ENCODE peak calls at places on chromosomes 3 and 15, in nine cellular contexts. One of them, this sample, is unnamed.
A peak's percentile ranks its signal among the peaks of the same experiment; 100 is the strongest.

GRCh38 chr3:30084971-30085403 is 521.4 kb upstream of the TGFBR2 start:
- DNase-seq in ovary: no peak
- DNase-seq in HCT116: no peak
- DNase-seq in A549: no peak
- DNase-seq in HepG2: no peak
- DNase-seq in uterus: no peak
- DNase-seq in esophagus squamous epithelium: no peak
- DNase-seq in Peyer's patch: no peak
- DNase-seq in K562: no peak
- DNase-seq in this sample: no peak

GRCh38 chr3:64053581-64053980 is 30.3 kb upstream of the PSMD6 start:
- DNase-seq in Peyer's patch: no peak
- DNase-seq in A549: no peak
- DNase-seq in HCT116: no peak
- DNase-seq in ovary: no peak
- DNase-seq in K562: no peak
- DNase-seq in HepG2: no peak
- DNase-seq in esophagus squamous epithelium: no peak
- DNase-seq in uterus: no peak
- DNase-seq in this sample: no peak

GRCh38 chr3:69425249-69425648 is 39.4 kb upstream of the FRMD4B start:
- DNase-seq in uterus: no peak
- DNase-seq in K562: no peak
- DNase-seq in HCT116: peak; percentile 21
- DNase-seq in ovary: no peak
- DNase-seq in HepG2: peak; percentile 14
- DNase-seq in esophagus squamous epithelium: no peak
- DNase-seq in A549: peak; percentile 7
- DNase-seq in Peyer's patch: no peak
- DNase-seq in this sample: peak; percentile 27

GRCh38 chr3:178421069-178421468 is 115.2 kb upstream of the KCNMB2 start:
- DNase-seq in A549: no peak
- DNase-seq in uterus: no peak
- DNase-seq in Peyer's patch: no peak
- DNase-seq in HCT116: no peak
- DNase-seq in K562: no peak
- DNase-seq in HepG2: no peak
- DNase-seq in ovary: no peak
- DNase-seq in esophagus squamous epithelium: no peak
- DNase-seq in this sample: no peak

GRCh38 chr3:43542328-43543043 is 79.3 kb downstream of the ANO10 start:
- DNase-seq in HCT116: no peak
- DNase-seq in Peyer's patch: no peak
- DNase-seq in uterus: no peak
- DNase-seq in K562: no peak
- DNase-seq in ovary: no peak
- DNase-seq in HepG2: no peak
- DNase-seq in A549: no peak
- DNase-seq in esophagus squamous epithelium: no peak
- DNase-seq in this sample: no peak

GRCh38 chr3:128933922-128934253 is 54.5 kb downstream of the ACAD9 start:
- DNase-seq in Peyer's patch: no peak
- DNase-seq in HCT116: no peak
- DNase-seq in A549: no peak
- DNase-seq in K562: no peak
- DNase-seq in uterus: no peak
- DNase-seq in HepG2: no peak
- DNase-seq in ovary: no peak
- DNase-seq in esophagus squamous epithelium: no peak
- DNase-seq in this sample: peak; percentile 4

GRCh38 chr15:88604972-88605506 is 16.1 kb upstream of the AEN start:
- DNase-seq in ovary: no peak
- DNase-seq in HepG2: no peak
- DNase-seq in esophagus squamous epithelium: no peak
- DNase-seq in HCT116: no peak
- DNase-seq in uterus: no peak
- DNase-seq in K562: no peak
- DNase-seq in Peyer's patch: no peak
- DNase-seq in A549: no peak
- DNase-seq in this sample: no peak

GRCh38 chr15:76310470-76311070 is 699 bp downstream of the ETFA start:
- DNase-seq in K562: no peak
- DNase-seq in Peyer's patch: no peak
- DNase-seq in ovary: no peak
- DNase-seq in uterus: peak; percentile 25
- DNase-seq in A549: peak; percentile 46
- DNase-seq in HCT116: no peak
- DNase-seq in esophagus squamous epithelium: no peak
- DNase-seq in HepG2: no peak
- DNase-seq in this sample: peak; percentile 28

GRCh38 chr3:66748175-66748876 is 247.5 kb upstream of the LRIG1 start:
- DNase-seq in A549: no peak
- DNase-seq in ovary: no peak
- DNase-seq in K562: no peak
- DNase-seq in HCT116: no peak
- DNase-seq in HepG2: no peak
- DNase-seq in Peyer's patch: no peak
- DNase-seq in uterus: no peak
- DNase-seq in esophagus squamous epithelium: no peak
- DNase-seq in this sample: no peak

GRCh38 chr3:176693416-176693815 is 503.9 kb downstream of the TBL1XR1 start:
- DNase-seq in HepG2: no peak
- DNase-seq in Peyer's patch: no peak
- DNase-seq in esophagus squamous epithelium: no peak
- DNase-seq in uterus: no peak
- DNase-seq in ovary: no peak
- DNase-seq in K562: no peak
- DNase-seq in A549: no peak
- DNase-seq in HCT116: no peak
- DNase-seq in this sample: no peak

GRCh38 chr3:129569856-129570255 is 26.9 kb downstream of the H1-8 start:
- DNase-seq in A549: no peak
- DNase-seq in Peyer's patch: no peak
- DNase-seq in K562: no peak
- DNase-seq in ovary: no peak
- DNase-seq in esophagus squamous epithelium: no peak
- DNase-seq in HCT116: no peak
- DNase-seq in uterus: no peak
- DNase-seq in HepG2: no peak
- DNase-seq in this sample: no peak

GRCh38 chr15:69018951-69019350 is 4.5 kb downstream of the NOX5 start:
- DNase-seq in ovary: no peak
- DNase-seq in esophagus squamous epithelium: no peak
- DNase-seq in Peyer's patch: no peak
- DNase-seq in HCT116: no peak
- DNase-seq in A549: no peak
- DNase-seq in HepG2: no peak
- DNase-seq in K562: no peak
- DNase-seq in uterus: no peak
- DNase-seq in this sample: no peak

GRCh38 chr3:12148183-12148940 is 10.3 kb downstream of the TIMP4 start:
- DNase-seq in HCT116: no peak
- DNase-seq in uterus: no peak
- DNase-seq in esophagus squamous epithelium: no peak
- DNase-seq in K562: no peak
- DNase-seq in A549: no peak
- DNase-seq in HepG2: no peak
- DNase-seq in ovary: no peak
- DNase-seq in Peyer's patch: no peak
- DNase-seq in this sample: no peak

GRCh38 chr3:149371001-149371722 is 6.3 kb downstream of the TM4SF1 start:
- DNase-seq in ovary: no peak
- DNase-seq in K562: no peak
- DNase-seq in uterus: no peak
- DNase-seq in A549: no peak
- DNase-seq in Peyer's patch: no peak
- DNase-seq in HCT116: no peak
- DNase-seq in esophagus squamous epithelium: no peak
- DNase-seq in HepG2: peak; percentile 66
- DNase-seq in this sample: no peak

GRCh38 chr15:23877502-23878412 is 190.7 kb upstream of the NDN start:
- DNase-seq in esophagus squamous epithelium: no peak
- DNase-seq in uterus: peak; percentile 28
- DNase-seq in HCT116: no peak
- DNase-seq in A549: peak; percentile 55
- DNase-seq in Peyer's patch: no peak
- DNase-seq in K562: peak; percentile 50
- DNase-seq in HepG2: peak; percentile 50
- DNase-seq in ovary: peak; percentile 49
- DNase-seq in this sample: peak; percentile 86

GRCh38 chr15:89179966-89180875 is 41.2 kb downstream of the RLBP1 start:
- DNase-seq in Peyer's patch: no peak
- DNase-seq in HCT116: no peak
- DNase-seq in HepG2: no peak
- DNase-seq in esophagus squamous epithelium: no peak
- DNase-seq in ovary: no peak
- DNase-seq in K562: no peak
- DNase-seq in A549: no peak
- DNase-seq in uterus: no peak
- DNase-seq in this sample: no peak

GRCh38 chr15:72706266-72706665 is 20.3 kb downstream of the BBS4 start:
- DNase-seq in Peyer's patch: no peak
- DNase-seq in esophagus squamous epithelium: no peak
- DNase-seq in K562: no peak
- DNase-seq in A549: no peak
- DNase-seq in ovary: no peak
- DNase-seq in HCT116: no peak
- DNase-seq in HepG2: no peak
- DNase-seq in uterus: no peak
- DNase-seq in this sample: no peak

GRCh38 chr3:37862219-37862711 is 585 bp downstream of the CTDSPL start:
- DNase-seq in HepG2: no peak
- DNase-seq in ovary: peak; percentile 66
- DNase-seq in HCT116: no peak
- DNase-seq in uterus: peak; percentile 55
- DNase-seq in A549: peak; percentile 21
- DNase-seq in K562: peak; percentile 78
- DNase-seq in Peyer's patch: peak; percentile 71
- DNase-seq in esophagus squamous epithelium: no peak
- DNase-seq in this sample: peak; percentile 56

GRCh38 chr3:37858742-37859141 is 2.9 kb upstream of the CTDSPL start:
- DNase-seq in A549: no peak
- DNase-seq in Peyer's patch: no peak
- DNase-seq in K562: no peak
- DNase-seq in HCT116: no peak
- DNase-seq in ovary: no peak
- DNase-seq in uterus: no peak
- DNase-seq in HepG2: no peak
- DNase-seq in esophagus squamous epithelium: no peak
- DNase-seq in this sample: no peak

GRCh38 chr3:37859354-37859753 is 2.3 kb upstream of the CTDSPL start:
- DNase-seq in esophagus squamous epithelium: no peak
- DNase-seq in K562: no peak
- DNase-seq in HCT116: no peak
- DNase-seq in A549: no peak
- DNase-seq in Peyer's patch: no peak
- DNase-seq in ovary: no peak
- DNase-seq in uterus: no peak
- DNase-seq in HepG2: no peak
- DNase-seq in this sample: no peak

GRCh38 chr3:37861540-37862051 is at the start of gene CTDSPL:
- DNase-seq in HCT116: no peak
- DNase-seq in esophagus squamous epithelium: no peak
- DNase-seq in HepG2: peak; percentile 21
- DNase-seq in uterus: peak; percentile 38
- DNase-seq in ovary: peak; percentile 55
- DNase-seq in A549: peak; percentile 50
- DNase-seq in Peyer's patch: peak; percentile 84
- DNase-seq in K562: peak; percentile 87
- DNase-seq in this sample: peak; percentile 30

GRCh38 chr3:37859908-37860199 is 1.8 kb upstream of the CTDSPL start:
- DNase-seq in HepG2: no peak
- DNase-seq in ovary: no peak
- DNase-seq in esophagus squamous epithelium: no peak
- DNase-seq in A549: no peak
- DNase-seq in K562: no peak
- DNase-seq in uterus: no peak
- DNase-seq in Peyer's patch: no peak
- DNase-seq in HCT116: no peak
- DNase-seq in this sample: no peak
- TF ChIP-seq CTCF in HepG2: no peak
- TF ChIP-seq CTCF in ovary: no peak
- TF ChIP-seq CTCF in esophagus squamous epithelium: no peak
- TF ChIP-seq CTCF in A549: no peak
- TF ChIP-seq CTCF in K562: no peak
- TF ChIP-seq CTCF in uterus: no peak
- TF ChIP-seq CTCF in Peyer's patch: no peak
- TF ChIP-seq CTCF in HCT116: no peak
- TF ChIP-seq CTCF in this sample: no peak

GRCh38 chr3:175258763-175259162 is 399.6 kb downstream of the NAALADL2 start:
- DNase-seq in Peyer's patch: no peak
- DNase-seq in K562: no peak
- DNase-seq in HCT116: no peak
- DNase-seq in esophagus squamous epithelium: no peak
- DNase-seq in ovary: no peak
- DNase-seq in HepG2: no peak
- DNase-seq in A549: no peak
- DNase-seq in uterus: no peak
- DNase-seq in this sample: no peak
- TF ChIP-seq POLR2A in Peyer's patch: no peak
- TF ChIP-seq POLR2A in K562: no peak
- TF ChIP-seq POLR2A in HCT116: no peak
- TF ChIP-seq POLR2A in esophagus squamous epithelium: no peak
- TF ChIP-seq POLR2A in ovary: no peak
- TF ChIP-seq POLR2A in HepG2: no peak
- TF ChIP-seq POLR2A in A549: no peak
- TF ChIP-seq POLR2A in uterus: no peak
- TF ChIP-seq POLR2A in this sample: no peak

DNA sequence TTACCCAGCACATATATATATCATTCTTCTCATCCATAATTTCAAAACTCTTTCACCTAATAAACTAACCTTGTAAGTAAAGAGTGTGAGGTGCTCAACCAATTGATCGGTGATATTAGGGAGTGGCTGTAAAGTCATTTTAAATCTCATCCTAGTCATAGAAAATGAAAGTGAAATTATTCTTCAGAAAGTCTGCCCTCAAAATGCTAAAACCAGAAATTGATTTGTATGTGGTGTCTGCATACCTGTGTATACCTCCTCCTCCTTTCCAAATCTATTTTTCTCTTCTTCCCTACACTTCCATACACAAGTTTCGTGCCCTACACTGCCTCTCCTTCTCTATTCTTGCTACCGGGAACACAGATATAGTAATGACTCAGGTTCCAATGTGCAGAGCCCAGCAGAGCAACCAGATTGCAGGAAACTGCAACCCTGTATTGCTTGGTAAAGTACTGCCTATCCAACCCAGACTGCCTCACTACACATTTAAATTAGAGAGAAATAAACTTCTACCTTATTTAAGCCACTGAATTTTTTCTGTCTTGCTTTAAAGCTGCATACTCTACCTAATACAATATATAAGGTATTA is 7.4 kb upstream of the TBC1D5 start:
- DNase-seq in HCT116: no peak
- DNase-seq in K562: no peak
- DNase-seq in ovary: no peak
- DNase-seq in A549: no peak
- DNase-seq in Peyer's patch: no peak
- DNase-seq in HepG2: no peak
- DNase-seq in esophagus squamous epithelium: no peak
- DNase-seq in uterus: no peak
- DNase-seq in this sample: no peak
- H3K4me3 ChIP-seq in HCT116: no peak overlapping the region
- H3K4me3 ChIP-seq in K562: no peak overlapping the region
- H3K4me3 ChIP-seq in ovary: no peak overlapping the region
- H3K4me3 ChIP-seq in A549: no peak overlapping the region
- H3K4me3 ChIP-seq in Peyer's patch: no peak overlapping the region
- H3K4me3 ChIP-seq in HepG2: peak overlapping the region; percentile 21
- H3K4me3 ChIP-seq in esophagus squamous epithelium: peak overlapping the region; percentile 25
- H3K4me3 ChIP-seq in uterus: no peak overlapping the region
- H3K4me3 ChIP-seq in this sample: no peak overlapping the region

GRCh38 chr15:64143276-64143675 is 8.3 kb upstream of the SNX22 start:
- DNase-seq in uterus: no peak
- DNase-seq in A549: no peak
- DNase-seq in HepG2: no peak
- DNase-seq in esophagus squamous epithelium: no peak
- DNase-seq in HCT116: no peak
- DNase-seq in K562: no peak
- DNase-seq in ovary: no peak
- DNase-seq in Peyer's patch: no peak
- DNase-seq in this sample: peak; percentile 9
- TF ChIP-seq CTCF in uterus: no peak
- TF ChIP-seq CTCF in A549: no peak
- TF ChIP-seq CTCF in HepG2: no peak
- TF ChIP-seq CTCF in esophagus squamous epithelium: no peak
- TF ChIP-seq CTCF in HCT116: no peak
- TF ChIP-seq CTCF in K562: no peak
- TF ChIP-seq CTCF in ovary: no peak
- TF ChIP-seq CTCF in Peyer's patch: no peak
- TF ChIP-seq CTCF in this sample: no peak

This sample was measured in testis.